ENCODE peak calls at places on chromosomes 3 and 15, in five cellular contexts. U, A, L, O and Z are unnamed samples.

GRCh38 chr15:96325579-96326331 is 4.7 kb upstream of the NR2F2 start:
- DNase-seq in U (no peak), A (no peak), L (peak; percentile 31), O (no peak), Z (no peak)

GRCh38 chr15:55652363-55652762 is 64.2 kb upstream of the PYGO1 start:
- DNase-seq in A (no peak), L (no peak), U (no peak), O (no peak), Z (no peak)

GRCh38 chr3:158420654-158421396 is 150.2 kb upstream of the MLF1 start:
- DNase-seq in U (peak; percentile 21), O (no peak), L (peak; percentile 90), A (no peak), Z (no peak)

GRCh38 chr15:64828985-64829384 is 3.5 kb upstream of the PIF1 start:
- DNase-seq in O (no peak), U (no peak), A (no peak), L (no peak), Z (no peak)

GRCh38 chr3:108008931-108009635 is 81.7 kb downstream of the CD47 start:
- DNase-seq in U (peak; percentile 59), L (no peak), O (no peak), A (no peak), Z (no peak)

GRCh38 chr3:155780291-155780690 is 25.8 kb downstream of the C3orf33 start:
- DNase-seq in U (no peak), A (no peak), O (no peak), L (no peak), Z (no peak)

GRCh38 chr3:55692295-55692957 is 205.3 kb upstream of the WNT5A start:
- DNase-seq in A (no peak), L (no peak), O (no peak), U (no peak), Z (no peak)

GRCh38 chr15:69926721-69927120 is 171.0 kb downstream of the TLE3 start:
- DNase-seq in O (no peak), L (no peak), U (no peak), A (no peak), Z (no peak)

GRCh38 chr3:48594431-48595049 is 589 bp downstream of the COL7A1 start:
- DNase-seq in O (no peak), L (no peak), U (no peak), A (no peak), Z (no peak)

GRCh38 chr3:36418296-36418695 is 38.0 kb downstream of the STAC start:
- DNase-seq in U (no peak), O (no peak), L (no peak), A (no peak), Z (no peak)

GRCh38 chr15:74723754-74724334 is 1.5 kb downstream of the CYP1A1 start:
- DNase-seq in L (peak; percentile 74), U (no peak), O (no peak), A (no peak), Z (peak; percentile 37)

GRCh38 chr3:48118322-48118721 is 69.9 kb downstream of the CDC25A start:
- DNase-seq in A (no peak), U (no peak), L (no peak), O (no peak), Z (no peak)

GRCh38 chr15:100980410-100981046 is 61.4 kb downstream of the LRRK1 start:
- DNase-seq in O (no peak), A (no peak), L (no peak), U (no peak), Z (no peak)

GRCh38 chr3:172562881-172563835 is 39.9 kb upstream of the TNFSF10 start:
- DNase-seq in O (no peak), A (no peak), U (peak; percentile 94), L (peak; percentile 97), Z (peak; percentile 18)

GRCh38 chr3:72657666-72658065 is 190.6 kb downstream of the SHQ1 start:
- DNase-seq in A (no peak), O (no peak), L (peak; percentile 77), U (no peak), Z (no peak)

GRCh38 chr3:87006844-87007439 is 16.0 kb upstream of the VGLL3 start:
- DNase-seq in L (no peak), O (no peak), A (no peak), U (no peak), Z (no peak)

GRCh38 chr3:42712716-42713372 is 10.2 kb upstream of the HHATL start:
- DNase-seq in U (no peak), A (no peak), L (no peak), O (no peak), Z (no peak)

GRCh38 chr3:25423780-25424179 is 4.3 kb upstream of the RARB start:
- DNase-seq in L (peak; percentile 74), U (no peak), O (no peak), A (no peak), Z (no peak)

GRCh38 chr15:97680606-97681220 is 279.8 kb upstream of the ARRDC4 start:
- DNase-seq in A (no peak), U (no peak), O (no peak), L (no peak), Z (no peak)

GRCh38 chr3:7710284-7710683 is 791.3 kb upstream of the LMCD1 start:
- DNase-seq in A (no peak), U (no peak), O (no peak), L (peak; percentile 2), Z (no peak)

GRCh38 chr3:75396316-75396802 is 267.8 kb upstream of the FRG2C start:
- DNase-seq in U (no peak), O (no peak), L (no peak), A (no peak), Z (no peak)

GRCh38 chr3:186824430-186825139 is 17.9 kb upstream of the ADIPOQ start:
- DNase-seq in L (no peak), O (no peak), U (no peak), A (no peak), Z (no peak)

DNA sequence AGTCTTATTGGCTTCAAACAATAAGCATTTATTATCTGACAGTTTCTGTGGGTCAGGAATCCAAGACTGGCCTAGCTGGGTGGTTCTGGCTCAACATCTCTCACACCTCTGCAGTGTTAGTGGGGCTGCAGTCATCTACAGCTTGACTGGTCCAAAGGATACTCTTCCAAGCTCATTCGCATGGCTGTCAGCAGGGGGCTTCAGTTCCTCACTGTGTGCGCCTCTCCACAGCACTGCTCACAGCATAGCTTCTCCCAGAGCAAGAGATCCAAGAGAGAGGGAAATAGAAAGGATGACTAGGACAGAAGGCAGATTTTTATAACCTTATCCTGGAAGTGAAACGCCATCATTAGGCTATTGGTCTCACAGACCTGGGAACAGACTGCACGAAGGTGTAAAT is 64.2 kb downstream of the MAGI1 start:
- DNase-seq in O (no peak), U (no peak), L (peak; percentile 18), A (no peak), Z (no peak)
- TF ChIP-seq CTCF in O (no peak), U (no peak), L (no peak), A (no peak), Z (no peak)

GRCh38 chr3:149969945-149970715 is 565 bp downstream of the PFN2 start:
- DNase-seq in U (no peak), A (peak; percentile 88), L (peak; percentile 80), O (peak; percentile 87), Z (peak; percentile 85)

GRCh38 chr3:149968216-149968615 is 2.5 kb downstream of the PFN2 start:
- DNase-seq in U (no peak), L (peak; percentile 51), A (no peak), O (no peak), Z (peak; percentile 9)

GRCh38 chr3:149970716-149971402 is at the start of gene PFN2:
- DNase-seq in O (peak; percentile 71), L (peak; percentile 67), A (peak; percentile 64), U (no peak), Z (peak; percentile 74)

GRCh38 chr3:149967067-149967685 is 3.5 kb downstream of the PFN2 start:
- DNase-seq in O (no peak), A (no peak), U (no peak), L (peak; percentile 75), Z (no peak)

DNA sequence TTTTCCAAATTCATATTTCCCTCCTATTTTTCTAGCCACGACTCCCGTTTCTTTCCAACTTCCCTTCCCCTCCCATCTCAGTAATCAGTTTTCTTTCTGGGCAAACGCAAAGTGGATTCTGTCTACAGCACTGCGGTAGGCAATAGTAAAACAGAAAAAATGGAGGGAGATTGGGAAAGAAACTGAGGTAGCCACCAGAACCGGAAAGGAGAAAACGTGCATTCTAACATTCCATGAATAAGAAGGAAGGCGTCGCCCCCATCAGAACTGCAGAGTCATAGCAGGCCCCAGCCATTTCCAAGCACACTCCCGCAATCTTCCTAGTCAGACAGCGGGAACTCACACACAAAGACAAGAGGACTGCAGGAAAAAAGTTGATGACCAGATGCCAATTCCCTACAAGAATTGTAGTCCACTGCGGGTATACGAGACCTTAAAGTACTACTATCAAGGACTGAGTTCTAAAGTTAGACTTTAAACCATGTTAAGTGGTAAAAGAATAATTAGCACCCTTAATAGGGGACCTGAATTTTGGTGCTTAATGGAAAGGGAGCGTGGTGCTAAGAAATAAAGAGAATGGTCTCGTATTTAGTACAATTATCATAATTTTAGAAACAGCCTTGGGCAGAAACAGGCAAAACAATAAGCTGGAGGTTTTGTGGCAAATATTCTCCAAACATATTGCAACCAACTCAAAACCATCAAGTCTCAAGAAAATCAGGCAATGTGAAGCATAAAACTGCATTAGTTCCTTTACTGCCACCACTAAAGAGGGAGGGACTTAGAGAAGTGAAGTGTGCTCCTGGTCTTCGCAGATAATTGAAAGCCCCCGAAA is 1.4 kb downstream of the PFN2 start:
- DNase-seq in U (no peak), L (peak; percentile 82), A (no peak), O (no peak), Z (peak; percentile 55)
- TF ChIP-seq CTCF in U (no peak), L (no peak), A (no peak), O (no peak), Z (no peak)

DNA sequence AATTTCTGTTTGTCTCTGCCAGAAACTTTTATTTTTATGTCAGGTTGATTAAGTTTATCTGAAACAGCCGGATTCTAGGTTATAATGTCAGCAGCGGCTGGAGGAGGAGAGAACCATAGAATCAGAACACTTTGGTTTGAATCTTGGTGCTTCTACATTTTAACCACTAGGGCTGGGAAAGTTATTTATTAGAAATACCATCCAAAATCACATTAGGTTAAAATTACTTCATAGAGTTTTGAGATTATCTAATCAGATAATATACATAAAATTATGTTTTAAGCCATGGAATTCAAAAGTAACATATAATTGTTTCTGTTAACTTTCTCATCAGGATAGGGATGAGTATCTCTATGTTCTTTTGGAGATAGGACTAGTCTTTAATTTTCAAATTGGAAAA is 502.9 kb downstream of the ROBO1 start:
- DNase-seq in U (no peak), L (no peak), O (no peak), A (no peak), Z (no peak)
- TF ChIP-seq CTCF in U (no peak), L (no peak), O (no peak), A (no peak), Z (peak; percentile 32)

GRCh38 chr3:136008221-136008620 is 42.7 kb downstream of the PPP2R3A start:
- DNase-seq in O (no peak), A (no peak), L (no peak), U (no peak), Z (no peak)

DNA sequence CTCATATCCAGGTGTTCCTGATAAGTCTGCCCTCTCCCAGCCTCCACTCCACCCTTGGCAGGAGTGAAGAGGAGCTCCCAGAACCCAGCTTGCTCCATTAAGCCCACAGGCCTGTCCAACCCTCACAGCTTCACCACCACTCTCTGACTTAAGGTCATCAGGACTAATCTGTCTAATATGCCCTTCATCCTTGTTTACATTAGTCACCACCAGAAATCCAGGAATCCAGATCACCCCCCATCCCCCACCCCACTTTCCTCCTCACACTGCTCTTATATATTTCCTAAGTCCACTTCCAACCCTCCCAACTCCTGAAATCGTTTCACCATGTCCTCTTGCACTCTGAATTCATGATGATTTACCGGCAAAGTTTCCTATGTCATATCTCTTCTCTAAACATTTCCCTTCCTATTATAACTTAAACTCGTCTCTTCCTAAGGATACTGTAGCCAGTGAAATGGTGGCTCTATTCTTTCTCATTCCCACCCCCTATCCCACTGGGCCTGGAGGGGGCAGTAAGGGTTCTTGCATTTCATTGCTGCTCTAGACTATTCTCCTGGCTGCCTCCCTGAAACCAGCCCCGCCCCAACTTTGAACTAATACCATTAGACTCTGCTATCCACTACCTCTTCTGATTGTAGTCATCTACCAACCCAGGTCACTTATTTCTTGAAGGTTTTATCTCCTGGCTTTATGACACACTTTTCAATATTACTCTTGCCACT is 43.4 kb downstream of the PPP2R3A start:
- DNase-seq in O (no peak), L (no peak), A (no peak), U (no peak), Z (no peak)
- TF ChIP-seq CTCF in O (no peak), L (no peak), A (no peak), U (no peak), Z (no peak)